ENCODE peak calls at places on chromosomes 11 and 22, in four cellular contexts. One of them, this sample, is unnamed.

GRCh38 chr22:22058649-22059475 is 76.3 kb upstream of the TOP3B start:
- DNase-seq in HCT116: no peak
- DNase-seq in neuronal stem cell: no peak
- DNase-seq in fibroblast of lung: no peak
- DNase-seq in this sample: no peak

GRCh38 chr11:110092577-110093406 is at the start of gene ZC3H12C:
- DNase-seq in HCT116: peak
- DNase-seq in neuronal stem cell: peak
- DNase-seq in fibroblast of lung: peak
- DNase-seq in this sample: peak

GRCh38 chr22:48477031-48477721 is 1350.5 kb downstream of the BRD1 start:
- DNase-seq in HCT116: no peak
- DNase-seq in neuronal stem cell: no peak
- DNase-seq in fibroblast of lung: no peak
- DNase-seq in this sample: no peak

GRCh38 chr11:87455180-87455579 is 417.4 kb downstream of the TMEM135 start:
- DNase-seq in HCT116: no peak
- DNase-seq in neuronal stem cell: no peak
- DNase-seq in fibroblast of lung: no peak
- DNase-seq in this sample: no peak

GRCh38 chr22:23285734-23286133 is 105.4 kb downstream of the BCR start:
- DNase-seq in HCT116: no peak
- DNase-seq in neuronal stem cell: no peak
- DNase-seq in fibroblast of lung: peak
- DNase-seq in this sample: no peak

GRCh38 chr22:27136596-27136995 is 479.2 kb downstream of the MIAT start:
- DNase-seq in HCT116: no peak
- DNase-seq in neuronal stem cell: no peak
- DNase-seq in fibroblast of lung: no peak
- DNase-seq in this sample: no peak

GRCh38 chr11:120974980-120975379 is 48.9 kb upstream of the TBCEL start:
- DNase-seq in HCT116: no peak
- DNase-seq in neuronal stem cell: no peak
- DNase-seq in fibroblast of lung: peak
- DNase-seq in this sample: no peak

GRCh38 chr11:92002568-92002967 is 222.1 kb upstream of the FAT3 start:
- DNase-seq in HCT116: no peak
- DNase-seq in neuronal stem cell: no peak
- DNase-seq in fibroblast of lung: no peak
- DNase-seq in this sample: no peak

GRCh38 chr11:65432133-65432650 is 9.6 kb downstream of the NEAT1 start:
- DNase-seq in HCT116: no peak
- DNase-seq in neuronal stem cell: no peak
- DNase-seq in fibroblast of lung: no peak
- DNase-seq in this sample: no peak

GRCh38 chr11:61495801-61496601 is 12.5 kb upstream of the LRRC10B start:
- DNase-seq in HCT116: no peak
- DNase-seq in neuronal stem cell: no peak
- DNase-seq in fibroblast of lung: no peak
- DNase-seq in this sample: no peak

GRCh38 chr22:24938741-24939341 is 7.7 kb downstream of the LHFPL7 start:
- DNase-seq in HCT116: no peak
- DNase-seq in neuronal stem cell: no peak
- DNase-seq in fibroblast of lung: peak
- DNase-seq in this sample: peak

GRCh38 chr11:64627371-64627770 is 36.4 kb downstream of the SLC22A12 start:
- DNase-seq in HCT116: no peak
- DNase-seq in neuronal stem cell: no peak
- DNase-seq in fibroblast of lung: no peak
- DNase-seq in this sample: no peak

GRCh38 chr11:82765466-82766034 is 31.9 kb upstream of the FAM181B start:
- DNase-seq in HCT116: no peak
- DNase-seq in neuronal stem cell: no peak
- DNase-seq in fibroblast of lung: no peak
- DNase-seq in this sample: no peak

GRCh38 chr11:114813216-114813615 is 134.9 kb downstream of the NXPE2 start:
- DNase-seq in HCT116: no peak
- DNase-seq in neuronal stem cell: no peak
- DNase-seq in fibroblast of lung: no peak
- DNase-seq in this sample: no peak

GRCh38 chr22:32685527-32685926 is 116.0 kb upstream of the TIMP3 start:
- DNase-seq in HCT116: no peak
- DNase-seq in neuronal stem cell: no peak
- DNase-seq in fibroblast of lung: no peak
- DNase-seq in this sample: no peak

GRCh38 chr22:42955842-42956241 is 59.1 kb downstream of the PACSIN2 start:
- DNase-seq in HCT116: no peak
- DNase-seq in neuronal stem cell: no peak
- DNase-seq in fibroblast of lung: no peak
- DNase-seq in this sample: no peak

GRCh38 chr11:109490953-109491733 is 69.2 kb downstream of the C11orf87 start:
- DNase-seq in HCT116: no peak
- DNase-seq in neuronal stem cell: no peak
- DNase-seq in fibroblast of lung: peak
- DNase-seq in this sample: no peak

GRCh38 chr11:91394073-91394717 is 830.4 kb upstream of the FAT3 start:
- DNase-seq in HCT116: no peak
- DNase-seq in neuronal stem cell: no peak
- DNase-seq in fibroblast of lung: no peak
- DNase-seq in this sample: no peak

GRCh38 chr11:17280494-17281127 is 4.1 kb downstream of the NUCB2 start:
- DNase-seq in HCT116: no peak
- DNase-seq in neuronal stem cell: no peak
- DNase-seq in fibroblast of lung: no peak
- DNase-seq in this sample: no peak

GRCh38 chr11:120302001-120302805 is 22.9 kb upstream of the TLCD5 start:
- DNase-seq in HCT116: no peak
- DNase-seq in neuronal stem cell: no peak
- DNase-seq in fibroblast of lung: no peak
- DNase-seq in this sample: peak

GRCh38 chr22:38707346-38707745 is 1.6 kb downstream of the GTPBP1 start:
- DNase-seq in HCT116: no peak
- DNase-seq in neuronal stem cell: no peak
- DNase-seq in fibroblast of lung: peak
- DNase-seq in this sample: peak

GRCh38 chr11:61698173-61698965 is 18.2 kb downstream of the DAGLA start:
- DNase-seq in HCT116: no peak
- DNase-seq in neuronal stem cell: no peak
- DNase-seq in fibroblast of lung: no peak
- DNase-seq in this sample: no peak

GRCh38 chr11:117517097-117517496 is 189.4 kb downstream of the CEP164 start:
- DNase-seq in HCT116: no peak
- DNase-seq in neuronal stem cell: no peak
- DNase-seq in fibroblast of lung: no peak
- DNase-seq in this sample: no peak

GRCh38 chr22:50507991-50508884 is at the start of gene NCAPH2:
- DNase-seq in HCT116: peak
- DNase-seq in neuronal stem cell: peak
- DNase-seq in fibroblast of lung: peak
- DNase-seq in this sample: peak

GRCh38 chr22:43993072-43993760 is 30.9 kb upstream of the PARVB start:
- DNase-seq in HCT116: peak
- DNase-seq in neuronal stem cell: peak
- DNase-seq in fibroblast of lung: peak
- DNase-seq in this sample: peak

GRCh38 chr22:38925571-38926041 is 31.8 kb upstream of the APOBEC3A start:
- DNase-seq in HCT116: no peak
- DNase-seq in neuronal stem cell: no peak
- DNase-seq in fibroblast of lung: peak
- DNase-seq in this sample: no peak

GRCh38 chr11:115391162-115391561 is 113.1 kb downstream of the CADM1 start:
- DNase-seq in HCT116: no peak
- DNase-seq in neuronal stem cell: no peak
- DNase-seq in fibroblast of lung: no peak
- DNase-seq in this sample: no peak

GRCh38 chr11:68748061-68748460 is 3.3 kb downstream of the TESMIN start:
- DNase-seq in HCT116: no peak
- DNase-seq in neuronal stem cell: no peak
- DNase-seq in fibroblast of lung: no peak
- DNase-seq in this sample: no peak

GRCh38 chr11:9046376-9046775 is 42.6 kb upstream of the NRIP3 start:
- DNase-seq in HCT116: no peak
- DNase-seq in neuronal stem cell: no peak
- DNase-seq in fibroblast of lung: no peak
- DNase-seq in this sample: no peak

GRCh38 chr11:3721002-3721401 is 49.8 kb upstream of the CHRNA10 start:
- DNase-seq in HCT116: no peak
- DNase-seq in neuronal stem cell: no peak
- DNase-seq in fibroblast of lung: no peak
- DNase-seq in this sample: no peak

GRCh38 chr11:3722100-3722499 is 50.9 kb upstream of the CHRNA10 start:
- DNase-seq in HCT116: no peak
- DNase-seq in neuronal stem cell: no peak
- DNase-seq in fibroblast of lung: no peak
- DNase-seq in this sample: no peak

DNA sequence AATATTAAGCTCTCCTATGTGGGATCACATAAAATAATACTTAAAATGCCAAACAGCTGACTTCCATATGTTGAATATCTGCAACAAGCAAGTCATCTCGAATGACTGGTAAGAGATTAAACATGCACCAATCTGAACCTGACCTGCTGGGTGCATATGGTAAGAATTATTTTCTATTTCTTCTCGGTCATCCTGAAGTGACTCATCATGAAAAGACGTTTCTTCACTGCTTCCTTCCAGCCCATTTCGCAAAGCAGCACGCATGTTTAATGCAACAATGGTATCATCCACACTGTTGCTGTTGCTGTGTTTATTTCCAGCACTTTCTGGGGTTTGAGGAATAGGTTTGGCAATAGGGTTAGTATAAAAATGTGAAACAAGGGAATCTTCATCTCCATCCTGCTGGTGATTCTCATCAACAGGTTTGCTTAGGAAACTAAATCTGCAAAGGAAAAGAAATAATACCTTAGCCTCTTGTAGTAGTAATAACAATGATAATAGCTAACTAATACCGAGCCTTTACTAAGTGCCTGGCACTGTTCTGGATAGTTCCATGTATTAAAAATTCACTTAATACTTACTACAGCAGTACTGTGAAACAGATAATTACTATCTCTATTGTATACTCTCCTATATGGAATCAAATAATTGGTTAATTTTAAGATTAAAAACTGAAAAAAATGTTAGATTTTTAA is 52.0 kb upstream of the CHRNA10 start:
- DNase-seq in HCT116: no peak
- DNase-seq in neuronal stem cell: no peak
- DNase-seq in fibroblast of lung: peak
- DNase-seq in this sample: no peak
- H3K9ac ChIP-seq in HCT116: no peak
- H3K9ac ChIP-seq in neuronal stem cell: no peak
- H3K9ac ChIP-seq in fibroblast of lung: peak
- H3K9ac ChIP-seq in this sample: no peak

DNA sequence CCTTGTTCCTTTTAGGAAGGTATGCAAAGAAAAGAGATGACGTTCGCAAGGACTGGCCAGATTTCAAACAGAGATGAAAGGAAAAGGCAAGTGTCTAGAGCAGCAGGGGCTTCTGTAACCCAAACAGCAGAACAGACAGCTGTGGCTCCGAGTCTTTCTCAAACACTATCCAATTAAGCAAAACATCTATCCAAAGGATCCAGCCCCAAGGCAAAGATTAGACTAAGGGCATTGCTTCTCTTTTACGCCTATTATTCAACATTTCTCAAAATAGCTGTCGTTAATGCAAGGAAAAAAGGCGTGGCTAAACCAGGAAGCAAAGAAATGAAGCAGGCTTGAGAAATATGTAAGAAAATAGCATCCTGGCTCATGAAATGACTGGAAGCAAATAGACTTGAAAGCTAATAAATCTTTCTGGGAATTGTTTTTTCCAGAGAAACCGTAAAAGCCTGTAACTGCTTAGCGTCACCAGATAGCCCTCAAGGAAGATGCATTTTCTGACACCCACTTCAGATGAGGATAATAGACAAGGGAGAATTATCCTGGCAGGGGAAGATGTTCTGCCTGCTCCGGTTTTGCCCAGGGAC is 20.0 kb downstream of the C11orf96 start:
- DNase-seq in HCT116: no peak
- DNase-seq in neuronal stem cell: no peak
- DNase-seq in fibroblast of lung: no peak
- DNase-seq in this sample: no peak
- H3K27ac ChIP-seq in HCT116: no peak
- H3K27ac ChIP-seq in neuronal stem cell: no peak
- H3K27ac ChIP-seq in fibroblast of lung: no peak
- H3K27ac ChIP-seq in this sample: no peak

GRCh38 chr11:78168539-78169477 is 19.6 kb downstream of the KCTD21 start:
- DNase-seq in HCT116: no peak
- DNase-seq in neuronal stem cell: no peak
- DNase-seq in fibroblast of lung: peak
- DNase-seq in this sample: peak
- H3K9ac ChIP-seq in HCT116: no peak
- H3K9ac ChIP-seq in neuronal stem cell: no peak
- H3K9ac ChIP-seq in fibroblast of lung: peak
- H3K9ac ChIP-seq in this sample: no peak

GRCh38 chr11:36411202-36411640 is 98.9 kb downstream of the TRAF6 start:
- DNase-seq in HCT116: no peak
- DNase-seq in neuronal stem cell: no peak
- DNase-seq in fibroblast of lung: no peak
- DNase-seq in this sample: peak
- H3K27ac ChIP-seq in HCT116: no peak
- H3K27ac ChIP-seq in neuronal stem cell: no peak
- H3K27ac ChIP-seq in fibroblast of lung: no peak
- H3K27ac ChIP-seq in this sample: peak

GRCh38 chr22:31045900-31046587 is 35.1 kb upstream of the SMTN start:
- DNase-seq in HCT116: no peak
- DNase-seq in neuronal stem cell: no peak
- DNase-seq in fibroblast of lung: no peak
- DNase-seq in this sample: no peak

GRCh38 chr22:31048570-31048969 is 32.5 kb upstream of the SMTN start:
- DNase-seq in HCT116: no peak
- DNase-seq in neuronal stem cell: no peak
- DNase-seq in fibroblast of lung: no peak
- DNase-seq in this sample: no peak

GRCh38 chr22:31046591-31047226 is 34.4 kb upstream of the SMTN start:
- DNase-seq in HCT116: no peak
- DNase-seq in neuronal stem cell: no peak
- DNase-seq in fibroblast of lung: no peak
- DNase-seq in this sample: no peak

GRCh38 chr22:31044262-31044861 is 36.8 kb upstream of the SMTN start:
- DNase-seq in HCT116: no peak
- DNase-seq in neuronal stem cell: no peak
- DNase-seq in fibroblast of lung: peak
- DNase-seq in this sample: peak

GRCh38 chr22:31049815-31050420 is 31.2 kb upstream of the SMTN start:
- DNase-seq in HCT116: no peak
- DNase-seq in neuronal stem cell: no peak
- DNase-seq in fibroblast of lung: no peak
- DNase-seq in this sample: no peak
- H3K9ac ChIP-seq in HCT116: no peak
- H3K9ac ChIP-seq in neuronal stem cell: no peak
- H3K9ac ChIP-seq in fibroblast of lung: no peak
- H3K9ac ChIP-seq in this sample: no peak